ENCODE peak calls at places on chromosomes 7 and 10, in seven cellular contexts. Z is GM23248, J is Peyer's patch, B is hepatocyte, Y is neural progenitor cell, A is testis, U is kidney. M is an unnamed sample.

GRCh38 chr10:2094171-2094570 is 356.8 kb upstream of the ADARB2 start:
- DNase-seq in Z (no peak), J (no peak), B (no peak), Y (no peak), A (no peak), U (no peak), M (no peak)

GRCh38 chr7:159042084-159042483 is 102.6 kb downstream of the VIPR2 start:
- DNase-seq in Z (no peak), J (no peak), B (no peak), Y (no peak), A (peak; percentile 8), U (no peak), M (no peak)

GRCh38 chr7:134056816-134057215 is 70.3 kb upstream of the LRGUK start:
- DNase-seq in Z (no peak), J (no peak), B (no peak), Y (no peak), A (no peak), U (no peak), M (no peak)

GRCh38 chr10:6114758-6115410 is 26.1 kb downstream of the RBM17 start:
- DNase-seq in Z (peak; percentile 87), J (no peak), B (no peak), Y (no peak), A (no peak), U (no peak), M (no peak)

GRCh38 chr7:121030308-121030707 is 41.8 kb downstream of the CPED1 start:
- DNase-seq in Z (no peak), J (no peak), B (no peak), Y (no peak), A (no peak), U (no peak), M (no peak)

GRCh38 chr7:107632466-107632865 is 28.2 kb upstream of the SLC26A4 start:
- DNase-seq in Z (no peak), J (no peak), B (no peak), Y (peak; percentile 16), A (no peak), U (no peak), M (no peak)

GRCh38 chr7:48875300-48875916 is 48.9 kb upstream of the CDC14C start:
- DNase-seq in Z (peak; percentile 43), J (no peak), B (peak; percentile 82), Y (peak; percentile 84), A (peak; percentile 82), U (peak; percentile 70), M (peak; percentile 31)

GRCh38 chr7:19621740-19622139 is 87.1 kb downstream of the POLR1F start:
- DNase-seq in Z (peak; percentile 12), J (no peak), B (no peak), Y (no peak), A (no peak), U (no peak), M (no peak)

GRCh38 chr7:39434012-39434411 is 132.2 kb upstream of the YAE1 start:
- DNase-seq in Z (no peak), J (no peak), B (no peak), Y (peak; percentile 17), A (no peak), U (no peak), M (no peak)

GRCh38 chr7:50307368-50308012 is 3.0 kb downstream of the IKZF1 start:
- DNase-seq in Z (no peak), J (no peak), B (no peak), Y (peak; percentile 48), A (no peak), U (no peak), M (no peak)

GRCh38 chr7:50304911-50305621 is 550 bp downstream of the IKZF1 start:
- DNase-seq in Z (no peak), J (no peak), B (no peak), Y (peak; percentile 43), A (no peak), U (no peak), M (no peak)

GRCh38 chr7:50308301-50309129 is 4.0 kb downstream of the IKZF1 start:
- DNase-seq in Z (no peak), J (no peak), B (no peak), Y (peak; percentile 31), A (no peak), U (no peak), M (no peak)

GRCh38 chr7:50305697-50306300 is 1.3 kb downstream of the IKZF1 start:
- DNase-seq in Z (no peak), J (no peak), B (no peak), Y (no peak), A (no peak), U (no peak), M (no peak)

DNA sequence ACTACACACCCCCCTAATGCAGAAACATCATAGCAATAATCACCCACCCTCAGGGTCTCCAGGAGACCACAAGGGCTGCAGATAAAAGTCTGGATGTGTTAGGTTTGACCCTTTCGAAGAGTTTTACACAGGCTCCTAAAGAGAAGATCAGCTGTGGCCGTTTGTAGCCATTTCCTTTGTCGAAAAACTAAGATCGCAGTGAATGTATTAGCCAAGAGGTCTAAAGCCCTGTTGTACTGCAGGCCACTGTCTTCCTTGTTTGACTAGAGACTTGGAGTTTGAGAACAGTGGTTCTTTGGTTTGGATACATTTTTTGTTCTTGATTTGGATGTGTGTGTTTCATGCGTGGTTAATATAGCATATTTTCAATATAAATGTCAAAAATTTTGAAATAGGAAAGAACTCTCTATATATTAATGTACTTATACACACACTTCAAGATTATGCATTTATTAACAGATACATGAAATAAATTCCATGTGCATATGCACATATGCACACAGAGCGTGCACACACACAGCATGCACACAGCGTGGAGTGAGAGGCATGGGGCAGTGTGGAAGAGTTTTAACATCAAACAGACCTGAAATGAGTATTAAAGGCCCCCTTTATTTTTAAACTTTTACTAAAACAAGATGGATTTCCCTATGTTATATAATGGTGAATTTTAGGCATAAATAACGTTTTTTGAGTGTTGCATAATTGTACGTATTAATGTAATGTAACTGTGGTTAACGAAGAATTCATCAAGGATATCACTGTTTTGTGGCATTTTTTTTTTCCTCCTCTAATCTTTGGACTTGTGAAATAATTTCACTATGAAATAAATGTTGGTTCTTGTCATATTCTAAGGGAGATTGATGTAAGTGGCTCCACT is 2.2 kb downstream of the IKZF1 start:
- DNase-seq in Z (no peak), J (no peak), B (no peak), Y (peak; percentile 23), A (no peak), U (no peak), M (no peak)
- H3K4me3 ChIP-seq in Z (no peak overlapping the region), J (peak overlapping the region; percentile 65), B (no peak overlapping the region), Y (no peak overlapping the region), A (no peak overlapping the region), U (no peak overlapping the region), M (peak overlapping the region; percentile 13)

GRCh38 chr10:43070121-43071085 is 6.5 kb upstream of the RET start:
- DNase-seq in Z (no peak), J (no peak), B (no peak), Y (no peak), A (no peak), U (peak; percentile 56), M (no peak)
- H3K4me1 ChIP-seq in Z (no peaks in the 10 kb centered on the region), J (no peaks in the 10 kb centered on the region), B (no peaks in the 10 kb centered on the region), Y (no peaks in the 10 kb centered on the region), A (no peaks in the 10 kb centered on the region), U (no peaks in the 10 kb centered on the region), M (no peaks in the 10 kb centered on the region)

GRCh38 chr7:140595468-140596147 is 45.0 kb downstream of the DENND2A start:
- DNase-seq in Z (no peak), J (no peak), B (no peak), Y (no peak), A (no peak), U (no peak), M (no peak)

GRCh38 chr7:140591178-140591902 is 49.3 kb downstream of the DENND2A start:
- DNase-seq in Z (peak; percentile 35), J (no peak), B (no peak), Y (no peak), A (no peak), U (no peak), M (no peak)

GRCh38 chr7:140592957-140593356 is 47.7 kb downstream of the DENND2A start:
- DNase-seq in Z (no peak), J (no peak), B (no peak), Y (no peak), A (no peak), U (no peak), M (no peak)

GRCh38 chr7:140594131-140594691 is 46.4 kb downstream of the DENND2A start:
- DNase-seq in Z (no peak), J (no peak), B (no peak), Y (no peak), A (no peak), U (no peak), M (peak; percentile 44)

DNA sequence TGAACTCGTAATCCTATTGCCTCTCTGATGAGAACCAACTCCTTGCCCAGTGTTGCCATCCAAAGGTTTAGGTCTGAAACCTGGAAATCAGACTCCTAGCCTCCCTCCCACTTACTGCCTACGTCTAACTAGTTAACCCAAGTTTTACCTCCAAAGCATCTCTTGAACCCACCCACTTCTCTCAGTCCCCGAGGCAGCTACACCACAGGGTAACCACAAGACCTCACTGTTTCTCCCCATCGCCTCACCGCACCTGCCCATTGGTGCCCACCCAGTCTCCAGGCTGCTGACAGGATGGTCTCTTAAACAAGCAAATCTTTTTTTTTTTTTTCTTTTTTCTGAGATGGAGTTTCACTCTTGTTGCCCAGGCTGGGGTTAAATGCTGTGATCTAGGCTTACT is 47.0 kb downstream of the DENND2A start:
- DNase-seq in Z (no peak), J (no peak), B (no peak), Y (no peak), A (no peak), U (no peak), M (no peak)
- H3K4me3 ChIP-seq in Z (no peak overlapping the region), J (no peak overlapping the region), B (no peak overlapping the region), Y (no peak overlapping the region), A (no peak overlapping the region), U (no peak overlapping the region), M (no peak overlapping the region)

GRCh38 chr7:22670422-22670815 is 56.6 kb upstream of the IL6 start:
- DNase-seq in Z (no peak), J (no peak), B (no peak), Y (no peak), A (no peak), U (no peak), M (no peak)

GRCh38 chr7:22668971-22669401 is 58.0 kb upstream of the IL6 start:
- DNase-seq in Z (no peak), J (no peak), B (no peak), Y (no peak), A (no peak), U (no peak), M (no peak)

GRCh38 chr7:22669692-22670421 is 57.1 kb upstream of the IL6 start:
- DNase-seq in Z (no peak), J (no peak), B (no peak), Y (no peak), A (no peak), U (no peak), M (no peak)

GRCh38 chr7:22672892-22673637 is 53.9 kb upstream of the IL6 start:
- DNase-seq in Z (no peak), J (no peak), B (peak; percentile 13), Y (no peak), A (no peak), U (no peak), M (no peak)

GRCh38 chr7:22671177-22671879 is 55.7 kb upstream of the IL6 start:
- DNase-seq in Z (peak; percentile 21), J (no peak), B (no peak), Y (no peak), A (no peak), U (no peak), M (no peak)
- H3K4me1 ChIP-seq in Z (peaks cover 36% of the 10 kb centered on the region), J (no peaks in the 10 kb centered on the region), B (peaks cover 13% of the 10 kb centered on the region), Y (no peaks in the 10 kb centered on the region), A (no peaks in the 10 kb centered on the region), U (peaks cover 2% of the 10 kb centered on the region), M (peaks cover 8% of the 10 kb centered on the region)